ENCODE peak calls at places on chromosomes 11 and 22, in four cellular contexts. T, W, K and M are unnamed samples.
A peak's percentile ranks its signal among the peaks of the same experiment; 100 is the strongest.

GRCh38 chr11:1863352-1864215 is 10.7 kb downstream of the LSP1 start:
- DNase-seq in T (peak; percentile 71), W (peak; percentile 75), K (no peak), M (no peak)

GRCh38 chr11:81874627-81875026 is 859.0 kb downstream of the FAM181B start:
- DNase-seq in T (no peak), W (no peak), K (no peak), M (peak; percentile 48)

GRCh38 chr11:12693075-12693473 is 18.9 kb downstream of the TEAD1 start:
- DNase-seq in T (peak; percentile 47), W (no peak), K (no peak), M (no peak)

GRCh38 chr11:47393163-47394049 is 15.0 kb upstream of the SLC39A13 start:
- DNase-seq in T (peak; percentile 77), W (no peak), K (peak; percentile 61), M (no peak)

GRCh38 chr11:92846542-92847125 is 122.8 kb upstream of the MTNR1B start:
- DNase-seq in T (no peak), W (no peak), K (no peak), M (no peak)

GRCh38 chr11:64858467-64859401 is 14.3 kb upstream of the CDC42BPG start:
- DNase-seq in T (peak; percentile 99), W (peak; percentile 57), K (no peak), M (peak; percentile 84)

GRCh38 chr22:37043828-37044538 is 7.6 kb upstream of the KCTD17 start:
- DNase-seq in T (peak; percentile 51), W (peak; percentile 88), K (peak; percentile 91), M (peak; percentile 74)

GRCh38 chr11:68342459-68343158 is 30.2 kb downstream of the LRP5 start:
- DNase-seq in T (no peak), W (peak; percentile 60), K (no peak), M (no peak)

GRCh38 chr11:126662055-126662790 is 306.7 kb downstream of the ST3GAL4 start:
- DNase-seq in T (no peak), W (no peak), K (no peak), M (no peak)

GRCh38 chr11:126669416-126669815 is 313.9 kb downstream of the ST3GAL4 start:
- DNase-seq in T (no peak), W (no peak), K (no peak), M (no peak)

GRCh38 chr11:126664193-126664592 is 308.7 kb downstream of the ST3GAL4 start:
- DNase-seq in T (no peak), W (no peak), K (no peak), M (no peak)

GRCh38 chr11:126661051-126661450 is 305.6 kb downstream of the ST3GAL4 start:
- DNase-seq in T (no peak), W (no peak), K (no peak), M (no peak)

GRCh38 chr11:126664643-126665042 is 309.2 kb downstream of the ST3GAL4 start:
- DNase-seq in T (no peak), W (no peak), K (no peak), M (no peak)
- TF ChIP-seq CTCF in T (no peak), W (no peak), K (no peak), M (no peak)

DNA sequence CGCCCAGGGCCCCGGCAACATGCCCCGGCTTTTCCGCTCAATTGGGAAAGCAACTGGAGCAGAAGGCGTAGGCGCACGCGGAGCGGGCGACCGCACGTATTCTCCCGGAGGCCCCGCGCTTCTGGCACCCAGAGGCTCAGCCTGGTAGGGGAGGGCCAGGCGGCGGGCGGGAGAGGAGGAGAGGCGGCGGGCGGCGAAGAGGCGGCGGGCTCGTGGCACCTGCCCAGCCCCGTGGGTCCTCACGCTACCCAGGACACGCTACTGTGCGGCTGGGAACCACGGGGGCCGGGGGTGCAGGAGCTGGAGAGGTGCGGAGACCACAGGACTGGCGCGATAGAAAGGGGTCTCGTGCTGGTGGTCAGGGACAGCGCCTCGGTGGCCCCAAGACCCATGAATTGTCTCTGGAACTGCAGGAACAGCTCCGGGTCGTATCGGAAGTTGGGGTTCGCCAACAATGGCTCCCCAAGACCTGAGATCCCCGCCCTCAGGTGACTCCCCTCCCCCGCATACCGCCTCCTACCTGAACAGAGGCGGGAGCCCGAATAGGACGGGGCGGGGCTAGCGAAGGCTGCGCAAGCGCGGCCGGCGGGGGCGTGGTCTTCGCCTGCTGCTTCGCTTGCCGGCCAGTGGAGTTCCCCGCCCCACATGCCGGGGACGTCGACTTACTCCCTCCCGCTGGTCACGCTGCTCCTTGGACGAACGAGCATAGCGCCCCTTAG is at the start of gene SLC37A4:
- DNase-seq in T (peak; percentile 99), W (peak; percentile 99), K (peak; percentile 99), M (peak; percentile 99)
- TF ChIP-seq CTCF in T (peak; percentile 90), W (peak; percentile 83), K (peak; percentile 96), M (peak; percentile 85)

GRCh38 chr11:112024178-112024777 is 930 bp upstream of the DLAT start:
- DNase-seq in T (no peak), W (no peak), K (peak; percentile 53), M (peak; percentile 22)
- TF ChIP-seq CTCF in T (no peak), W (no peak), K (no peak), M (no peak)

GRCh38 chr11:65911682-65912568 is 6.9 kb downstream of the C11orf68 start:
- DNase-seq in T (peak; percentile 46), W (no peak), K (no peak), M (no peak)
- TF ChIP-seq CTCF in T (peak; percentile 31), W (peak; percentile 22), K (no peak), M (no peak)